ENCODE peak calls at places on chromosomes 4 and X, in seven cellular contexts. O, T, E, C, Q, W and D are unnamed samples.
A peak's percentile ranks its signal among the peaks of the same experiment; 100 is the strongest.

GRCh38 chr4:74531952-74532794 is 87.2 kb downstream of the AREG start:
- DNase-seq in O (peak; percentile 94), T (peak; percentile 87), E (no peak), C (peak; percentile 75), Q (peak; percentile 91), W (peak; percentile 5), D (peak; percentile 24)

GRCh38 chr4:41285202-41285876 is 28.6 kb downstream of the UCHL1 start:
- DNase-seq in O (no peak), T (no peak), E (no peak), C (no peak), Q (peak; percentile 27), W (no peak), D (no peak)

GRCh38 chr4:68162196-68162595 is 32.5 kb upstream of the TMPRSS11F start:
- DNase-seq in O (no peak), T (no peak), E (no peak), C (no peak), Q (no peak), W (no peak), D (no peak)

GRCh38 chr4:77990904-77991358 is 66.2 kb upstream of the FRAS1 start:
- DNase-seq in O (no peak), T (no peak), E (no peak), C (no peak), Q (peak; percentile 4), W (no peak), D (no peak)

GRCh38 chr4:83022724-83023427 is 12.1 kb upstream of the COPS4 start:
- DNase-seq in O (peak; percentile 33), T (peak; percentile 76), E (no peak), C (no peak), Q (peak; percentile 34), W (no peak), D (no peak)

GRCh38 chr4:48047421-48047844 is 30.9 kb downstream of the NIPAL1 start:
- DNase-seq in O (peak; percentile 10), T (no peak), E (no peak), C (no peak), Q (no peak), W (peak; percentile 58), D (peak; percentile 47)

GRCh38 chr4:75673027-75673958 is at the start of gene G3BP2:
- DNase-seq in O (peak; percentile 99), T (peak; percentile 98), E (peak; percentile 98), C (peak; percentile 91), Q (peak; percentile 99), W (peak; percentile 98), D (peak; percentile 98)

GRCh38 chr4:2070421-2071251 is 11.5 kb downstream of the NAT8L start:
- DNase-seq in O (no peak), T (no peak), E (no peak), C (no peak), Q (no peak), W (no peak), D (no peak)

GRCh38 chr4:73875401-73875800 is 6.2 kb downstream of the CXCL1 start:
- DNase-seq in O (no peak), T (no peak), E (no peak), C (no peak), Q (peak; percentile 54), W (no peak), D (no peak)

GRCh38 chrX:9866633-9867032 is 80.4 kb downstream of the SHROOM2 start:
- DNase-seq in O (peak; percentile 41), T (no peak), E (no peak), C (no peak), Q (no peak), W (no peak), D (no peak)

GRCh38 chr4:40976343-40976742 is 226.6 kb downstream of the NSUN7 start:
- DNase-seq in O (peak; percentile 79), T (peak; percentile 70), E (no peak), C (no peak), Q (peak; percentile 84), W (no peak), D (no peak)

GRCh38 chr4:185589067-185589844 is 53.9 kb upstream of the PDLIM3 start:
- DNase-seq in O (peak; percentile 77), T (peak; percentile 47), E (no peak), C (no peak), Q (peak; percentile 73), W (no peak), D (no peak)

GRCh38 chr4:24743931-24744330 is 51.4 kb upstream of the SOD3 start:
- DNase-seq in O (peak; percentile 12), T (peak; percentile 4), E (no peak), C (no peak), Q (no peak), W (no peak), D (no peak)
- H3K4me1 ChIP-seq in O (peaks cover 9% of the 10 kb centered on the region), T (no peaks in the 10 kb centered on the region), E (peaks cover 6% of the 10 kb centered on the region), C (no peaks in the 10 kb centered on the region), Q (peaks cover 13% of the 10 kb centered on the region), W (no peaks in the 10 kb centered on the region), D (no peaks in the 10 kb centered on the region)

GRCh38 chrX:7112071-7112470 is 35.4 kb upstream of the STS start:
- DNase-seq in O (no peak), T (no peak), E (no peak), C (no peak), Q (no peak), W (no peak), D (no peak)

GRCh38 chrX:7108995-7109634 is 38.4 kb upstream of the STS start:
- DNase-seq in O (peak; percentile 21), T (no peak), E (no peak), C (no peak), Q (no peak), W (no peak), D (no peak)

GRCh38 chrX:7109838-7110793 is 37.4 kb upstream of the STS start:
- DNase-seq in O (no peak), T (no peak), E (no peak), C (no peak), Q (no peak), W (no peak), D (no peak)

GRCh38 chrX:7111518-7111917 is 36.0 kb upstream of the STS start:
- DNase-seq in O (no peak), T (no peak), E (no peak), C (no peak), Q (no peak), W (no peak), D (no peak)

GRCh38 chrX:7110821-7111276 is 36.7 kb upstream of the STS start:
- DNase-seq in O (no peak), T (no peak), E (no peak), C (no peak), Q (no peak), W (no peak), D (no peak)
- H3K4me1 ChIP-seq in O (peaks cover 3% of the 10 kb centered on the region), T (peaks cover 5% of the 10 kb centered on the region), E (peaks cover 16% of the 10 kb centered on the region), C (no peaks in the 10 kb centered on the region), Q (peaks cover 10% of the 10 kb centered on the region), W (no peaks in the 10 kb centered on the region), D (no peaks in the 10 kb centered on the region)

GRCh38 chrX:39839371-39839770 is 258.4 kb downstream of the BCOR start:
- DNase-seq in O (no peak), T (no peak), E (no peak), C (no peak), Q (no peak), W (no peak), D (no peak)

GRCh38 chrX:39836802-39837420 is 260.8 kb downstream of the BCOR start:
- DNase-seq in O (no peak), T (no peak), E (no peak), C (no peak), Q (no peak), W (no peak), D (no peak)

GRCh38 chrX:39835776-39836175 is 262.0 kb downstream of the BCOR start:
- DNase-seq in O (no peak), T (no peak), E (no peak), C (no peak), Q (no peak), W (no peak), D (no peak)

GRCh38 chrX:39835241-39835640 is 262.5 kb downstream of the BCOR start:
- DNase-seq in O (no peak), T (no peak), E (no peak), C (no peak), Q (no peak), W (no peak), D (no peak)

GRCh38 chrX:39837688-39838087 is 260.1 kb downstream of the BCOR start:
- DNase-seq in O (no peak), T (no peak), E (no peak), C (no peak), Q (no peak), W (no peak), D (no peak)
- H3K4me1 ChIP-seq in O (peaks cover 13% of the 10 kb centered on the region), T (no peaks in the 10 kb centered on the region), E (no peaks in the 10 kb centered on the region), C (no peaks in the 10 kb centered on the region), Q (no peaks in the 10 kb centered on the region), W (no peaks in the 10 kb centered on the region), D (no peaks in the 10 kb centered on the region)

GRCh38 chr4:139455187-139455586 is 1.3 kb downstream of the RAB33B start:
- DNase-seq in O (no peak), T (no peak), E (no peak), C (no peak), Q (peak; percentile 7), W (no peak), D (no peak)
- H3K4me1 ChIP-seq in O (peaks cover 14% of the 10 kb centered on the region), T (peaks cover 3% of the 10 kb centered on the region), E (peaks cover 75% of the 10 kb centered on the region), C (peaks cover 19% of the 10 kb centered on the region), Q (peaks cover 55% of the 10 kb centered on the region), W (peaks cover 53% of the 10 kb centered on the region), D (peaks cover 34% of the 10 kb centered on the region)

GRCh38 chr4:7233006-7233580 is 40.8 kb downstream of the SORCS2 start:
- DNase-seq in O (no peak), T (no peak), E (no peak), C (no peak), Q (no peak), W (no peak), D (no peak)

GRCh38 chr4:7232061-7232616 is 39.8 kb downstream of the SORCS2 start:
- DNase-seq in O (no peak), T (no peak), E (no peak), C (no peak), Q (no peak), W (no peak), D (no peak)

GRCh38 chr4:7235030-7235380 is 42.7 kb downstream of the SORCS2 start:
- DNase-seq in O (no peak), T (no peak), E (no peak), C (no peak), Q (no peak), W (no peak), D (no peak)

GRCh38 chr4:7233601-7234000 is 41.3 kb downstream of the SORCS2 start:
- DNase-seq in O (no peak), T (no peak), E (no peak), C (no peak), Q (no peak), W (no peak), D (no peak)

DNA sequence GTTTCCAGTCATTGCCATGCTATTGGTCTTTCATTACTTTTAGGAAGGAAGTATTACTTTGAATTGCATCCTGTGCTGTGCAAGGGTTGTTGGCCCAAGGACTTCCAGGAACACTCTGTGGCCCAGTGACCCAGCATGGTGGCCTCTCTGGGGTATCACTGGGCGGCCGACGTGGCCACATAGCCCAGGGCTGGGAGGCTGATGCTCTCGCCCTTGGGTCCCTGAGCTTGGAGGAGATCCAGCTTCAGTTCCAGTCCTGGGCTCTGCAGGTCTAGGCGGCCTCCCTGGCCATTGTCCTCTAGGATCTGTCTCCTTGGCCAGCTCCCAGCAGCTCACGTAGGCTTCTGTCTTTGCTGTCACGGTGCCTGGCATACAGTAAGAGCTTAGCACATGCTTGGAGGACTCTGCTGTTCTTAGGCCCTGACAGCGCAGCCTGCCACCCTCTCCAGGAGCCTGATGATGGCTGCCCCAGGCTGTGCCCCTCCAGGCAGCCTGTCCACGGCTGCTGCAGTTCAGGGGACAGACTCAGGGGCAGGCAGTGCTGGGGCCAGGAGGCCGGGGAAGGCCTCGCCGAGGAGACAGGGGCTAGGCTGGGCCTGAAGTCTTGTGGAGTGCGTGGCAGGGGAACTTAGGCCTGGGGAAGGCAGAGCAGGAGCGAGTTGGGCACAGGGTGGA is 42.2 kb downstream of the SORCS2 start:
- DNase-seq in O (no peak), T (no peak), E (no peak), C (no peak), Q (no peak), W (no peak), D (no peak)
- H3K4me1 ChIP-seq in O (peaks cover 30% of the 10 kb centered on the region), T (no peaks in the 10 kb centered on the region), E (peaks cover 36% of the 10 kb centered on the region), C (no peaks in the 10 kb centered on the region), Q (peaks cover 5% of the 10 kb centered on the region), W (no peaks in the 10 kb centered on the region), D (no peaks in the 10 kb centered on the region)

GRCh38 chrX:81263067-81263466 is 61.2 kb downstream of the SH3BGRL start:
- DNase-seq in O (no peak), T (no peak), E (no peak), C (no peak), Q (peak; percentile 29), W (no peak), D (no peak)
- H3K4me1 ChIP-seq in O (peaks cover 24% of the 10 kb centered on the region), T (peaks cover 2% of the 10 kb centered on the region), E (peaks cover 4% of the 10 kb centered on the region), C (no peaks in the 10 kb centered on the region), Q (peaks cover 26% of the 10 kb centered on the region), W (no peaks in the 10 kb centered on the region), D (no peaks in the 10 kb centered on the region)